ENCODE peak calls at places on chromosomes 3 and 15, in five cellular contexts. One of them, this sample, is unnamed.

GRCh38 chr3:197376020-197376419 is 77.6 kb upstream of the DLG1 start:
- DNase-seq in posterior vena cava: no peak
- DNase-seq in AG08395: no peak
- DNase-seq in activated CD4-positive, alpha-beta T cell treated with anti-CD3 and anti-CD28 coated beads, Interleukin-2, amount 10 ng/mL, durations not matched to agents 7 days and 5 days: no peak
- DNase-seq in chondrocyte: no peak
- DNase-seq in this sample: no peak

GRCh38 chr15:67979281-67979680 is 74.8 kb upstream of the PIAS1 start:
- DNase-seq in posterior vena cava: no peak
- DNase-seq in AG08395: no peak
- DNase-seq in activated CD4-positive, alpha-beta T cell treated with anti-CD3 and anti-CD28 coated beads, Interleukin-2, amount 10 ng/mL, durations not matched to agents 7 days and 5 days: no peak
- DNase-seq in chondrocyte: no peak
- DNase-seq in this sample: no peak

GRCh38 chr3:97510795-97511194 is 253.8 kb upstream of the ARL6 start:
- DNase-seq in posterior vena cava: no peak
- DNase-seq in AG08395: no peak
- DNase-seq in activated CD4-positive, alpha-beta T cell treated with anti-CD3 and anti-CD28 coated beads, Interleukin-2, amount 10 ng/mL, durations not matched to agents 7 days and 5 days: no peak
- DNase-seq in chondrocyte: no peak
- DNase-seq in this sample: no peak

GRCh38 chr3:49600781-49601180 is 46.5 kb downstream of the BSN start:
- DNase-seq in posterior vena cava: no peak
- DNase-seq in AG08395: peak
- DNase-seq in activated CD4-positive, alpha-beta T cell treated with anti-CD3 and anti-CD28 coated beads, Interleukin-2, amount 10 ng/mL, durations not matched to agents 7 days and 5 days: no peak
- DNase-seq in chondrocyte: no peak
- DNase-seq in this sample: no peak

GRCh38 chr15:58383876-58384275 is 47.9 kb upstream of the LIPC start:
- DNase-seq in posterior vena cava: no peak
- DNase-seq in AG08395: no peak
- DNase-seq in activated CD4-positive, alpha-beta T cell treated with anti-CD3 and anti-CD28 coated beads, Interleukin-2, amount 10 ng/mL, durations not matched to agents 7 days and 5 days: no peak
- DNase-seq in chondrocyte: no peak
- DNase-seq in this sample: no peak

GRCh38 chr15:89680282-89680873 is 1.2 kb upstream of the PLIN1 start:
- DNase-seq in posterior vena cava: no peak
- DNase-seq in AG08395: peak
- DNase-seq in activated CD4-positive, alpha-beta T cell treated with anti-CD3 and anti-CD28 coated beads, Interleukin-2, amount 10 ng/mL, durations not matched to agents 7 days and 5 days: no peak
- DNase-seq in chondrocyte: no peak
- DNase-seq in this sample: peak

GRCh38 chr3:42061711-42062408 is 29.3 kb upstream of the TRAK1 start:
- DNase-seq in posterior vena cava: peak
- DNase-seq in AG08395: peak
- DNase-seq in activated CD4-positive, alpha-beta T cell treated with anti-CD3 and anti-CD28 coated beads, Interleukin-2, amount 10 ng/mL, durations not matched to agents 7 days and 5 days: no peak
- DNase-seq in chondrocyte: no peak
- DNase-seq in this sample: peak

GRCh38 chr15:86743283-86743903 is 663.7 kb downstream of the AGBL1 start:
- DNase-seq in posterior vena cava: no peak
- DNase-seq in AG08395: no peak
- DNase-seq in activated CD4-positive, alpha-beta T cell treated with anti-CD3 and anti-CD28 coated beads, Interleukin-2, amount 10 ng/mL, durations not matched to agents 7 days and 5 days: peak
- DNase-seq in chondrocyte: no peak
- DNase-seq in this sample: no peak

GRCh38 chr3:177554900-177555759 is 357.8 kb upstream of the TBL1XR1 start:
- DNase-seq in posterior vena cava: no peak
- DNase-seq in AG08395: peak
- DNase-seq in activated CD4-positive, alpha-beta T cell treated with anti-CD3 and anti-CD28 coated beads, Interleukin-2, amount 10 ng/mL, durations not matched to agents 7 days and 5 days: no peak
- DNase-seq in chondrocyte: no peak
- DNase-seq in this sample: peak

GRCh38 chr15:70316059-70316600 is 218.4 kb upstream of the TLE3 start:
- DNase-seq in posterior vena cava: no peak
- DNase-seq in AG08395: no peak
- DNase-seq in activated CD4-positive, alpha-beta T cell treated with anti-CD3 and anti-CD28 coated beads, Interleukin-2, amount 10 ng/mL, durations not matched to agents 7 days and 5 days: no peak
- DNase-seq in chondrocyte: no peak
- DNase-seq in this sample: no peak

GRCh38 chr3:183555541-183556081 is at the start of gene KLHL6:
- DNase-seq in posterior vena cava: no peak
- DNase-seq in AG08395: no peak
- DNase-seq in activated CD4-positive, alpha-beta T cell treated with anti-CD3 and anti-CD28 coated beads, Interleukin-2, amount 10 ng/mL, durations not matched to agents 7 days and 5 days: peak
- DNase-seq in chondrocyte: no peak
- DNase-seq in this sample: no peak

GRCh38 chr15:51155016-51155580 is 60.4 kb upstream of the TNFAIP8L3 start:
- DNase-seq in posterior vena cava: no peak
- DNase-seq in AG08395: no peak
- DNase-seq in activated CD4-positive, alpha-beta T cell treated with anti-CD3 and anti-CD28 coated beads, Interleukin-2, amount 10 ng/mL, durations not matched to agents 7 days and 5 days: no peak
- DNase-seq in chondrocyte: no peak
- DNase-seq in this sample: no peak

GRCh38 chr15:58434334-58434888 is 2.6 kb downstream of the LIPC start:
- DNase-seq in posterior vena cava: no peak
- DNase-seq in AG08395: no peak
- DNase-seq in activated CD4-positive, alpha-beta T cell treated with anti-CD3 and anti-CD28 coated beads, Interleukin-2, amount 10 ng/mL, durations not matched to agents 7 days and 5 days: no peak
- DNase-seq in chondrocyte: no peak
- DNase-seq in this sample: no peak

GRCh38 chr3:164113406-164114332 is 964.6 kb downstream of the SI start:
- DNase-seq in posterior vena cava: no peak
- DNase-seq in AG08395: no peak
- DNase-seq in activated CD4-positive, alpha-beta T cell treated with anti-CD3 and anti-CD28 coated beads, Interleukin-2, amount 10 ng/mL, durations not matched to agents 7 days and 5 days: no peak
- DNase-seq in chondrocyte: peak
- DNase-seq in this sample: no peak

GRCh38 chr15:31513178-31513577 is 186.5 kb downstream of the KLF13 start:
- DNase-seq in posterior vena cava: peak
- DNase-seq in AG08395: no peak
- DNase-seq in activated CD4-positive, alpha-beta T cell treated with anti-CD3 and anti-CD28 coated beads, Interleukin-2, amount 10 ng/mL, durations not matched to agents 7 days and 5 days: no peak
- DNase-seq in chondrocyte: no peak
- DNase-seq in this sample: no peak

GRCh38 chr3:27353221-27353620 is 16.0 kb downstream of the NEK10 start:
- DNase-seq in posterior vena cava: no peak
- DNase-seq in AG08395: no peak
- DNase-seq in activated CD4-positive, alpha-beta T cell treated with anti-CD3 and anti-CD28 coated beads, Interleukin-2, amount 10 ng/mL, durations not matched to agents 7 days and 5 days: no peak
- DNase-seq in chondrocyte: no peak
- DNase-seq in this sample: peak

GRCh38 chr15:78444255-78444654 is 6.2 kb downstream of the IREB2 start:
- DNase-seq in posterior vena cava: no peak
- DNase-seq in AG08395: no peak
- DNase-seq in activated CD4-positive, alpha-beta T cell treated with anti-CD3 and anti-CD28 coated beads, Interleukin-2, amount 10 ng/mL, durations not matched to agents 7 days and 5 days: no peak
- DNase-seq in chondrocyte: no peak
- DNase-seq in this sample: no peak

GRCh38 chr15:35054380-35054779 is 30.7 kb downstream of the NANOGP8 start:
- DNase-seq in posterior vena cava: no peak
- DNase-seq in AG08395: no peak
- DNase-seq in activated CD4-positive, alpha-beta T cell treated with anti-CD3 and anti-CD28 coated beads, Interleukin-2, amount 10 ng/mL, durations not matched to agents 7 days and 5 days: no peak
- DNase-seq in chondrocyte: no peak
- DNase-seq in this sample: peak

GRCh38 chr3:89108154-89108553 is 733 bp downstream of the EPHA3 start:
- DNase-seq in posterior vena cava: no peak
- DNase-seq in AG08395: no peak
- DNase-seq in activated CD4-positive, alpha-beta T cell treated with anti-CD3 and anti-CD28 coated beads, Interleukin-2, amount 10 ng/mL, durations not matched to agents 7 days and 5 days: no peak
- DNase-seq in chondrocyte: no peak
- DNase-seq in this sample: peak

GRCh38 chr15:47673343-47673761 is 44.0 kb upstream of the SEMA6D start:
- DNase-seq in posterior vena cava: no peak
- DNase-seq in AG08395: no peak
- DNase-seq in activated CD4-positive, alpha-beta T cell treated with anti-CD3 and anti-CD28 coated beads, Interleukin-2, amount 10 ng/mL, durations not matched to agents 7 days and 5 days: no peak
- DNase-seq in chondrocyte: no peak
- DNase-seq in this sample: no peak

GRCh38 chr3:113211370-113212154 is at the start of gene BOC:
- DNase-seq in posterior vena cava: peak
- DNase-seq in AG08395: peak
- DNase-seq in activated CD4-positive, alpha-beta T cell treated with anti-CD3 and anti-CD28 coated beads, Interleukin-2, amount 10 ng/mL, durations not matched to agents 7 days and 5 days: no peak
- DNase-seq in chondrocyte: no peak
- DNase-seq in this sample: peak

GRCh38 chr3:48564022-48564421 is 441 bp upstream of the UCN2 start:
- DNase-seq in posterior vena cava: peak
- DNase-seq in AG08395: peak
- DNase-seq in activated CD4-positive, alpha-beta T cell treated with anti-CD3 and anti-CD28 coated beads, Interleukin-2, amount 10 ng/mL, durations not matched to agents 7 days and 5 days: no peak
- DNase-seq in chondrocyte: no peak
- DNase-seq in this sample: peak

GRCh38 chr15:63553388-63553791 is 43.8 kb upstream of the FBXL22 start:
- DNase-seq in posterior vena cava: no peak
- DNase-seq in AG08395: peak
- DNase-seq in activated CD4-positive, alpha-beta T cell treated with anti-CD3 and anti-CD28 coated beads, Interleukin-2, amount 10 ng/mL, durations not matched to agents 7 days and 5 days: no peak
- DNase-seq in chondrocyte: no peak
- DNase-seq in this sample: peak

GRCh38 chr3:192772495-192772894 is 45.2 kb upstream of the FGF12 start:
- DNase-seq in posterior vena cava: no peak
- DNase-seq in AG08395: no peak
- DNase-seq in activated CD4-positive, alpha-beta T cell treated with anti-CD3 and anti-CD28 coated beads, Interleukin-2, amount 10 ng/mL, durations not matched to agents 7 days and 5 days: no peak
- DNase-seq in chondrocyte: no peak
- DNase-seq in this sample: no peak

GRCh38 chr3:25820372-25820771 is 30.5 kb downstream of the OXSM start:
- DNase-seq in posterior vena cava: no peak
- DNase-seq in AG08395: peak
- DNase-seq in activated CD4-positive, alpha-beta T cell treated with anti-CD3 and anti-CD28 coated beads, Interleukin-2, amount 10 ng/mL, durations not matched to agents 7 days and 5 days: no peak
- DNase-seq in chondrocyte: no peak
- DNase-seq in this sample: peak

GRCh38 chr3:120418866-120419490 is 31.8 kb downstream of the FSTL1 start:
- DNase-seq in posterior vena cava: no peak
- DNase-seq in AG08395: no peak
- DNase-seq in activated CD4-positive, alpha-beta T cell treated with anti-CD3 and anti-CD28 coated beads, Interleukin-2, amount 10 ng/mL, durations not matched to agents 7 days and 5 days: peak
- DNase-seq in chondrocyte: no peak
- DNase-seq in this sample: peak

GRCh38 chr3:10279384-10280176 is 13.2 kb downstream of the GHRL start:
- DNase-seq in posterior vena cava: peak
- DNase-seq in AG08395: no peak
- DNase-seq in activated CD4-positive, alpha-beta T cell treated with anti-CD3 and anti-CD28 coated beads, Interleukin-2, amount 10 ng/mL, durations not matched to agents 7 days and 5 days: no peak
- DNase-seq in chondrocyte: no peak
- DNase-seq in this sample: no peak

GRCh38 chr3:43953814-43954241 is 263.1 kb downstream of the ABHD5 start:
- DNase-seq in posterior vena cava: no peak
- DNase-seq in AG08395: peak
- DNase-seq in activated CD4-positive, alpha-beta T cell treated with anti-CD3 and anti-CD28 coated beads, Interleukin-2, amount 10 ng/mL, durations not matched to agents 7 days and 5 days: no peak
- DNase-seq in chondrocyte: no peak
- DNase-seq in this sample: peak

GRCh38 chr15:94576889-94577533 is 345.6 kb downstream of the MCTP2 start:
- DNase-seq in posterior vena cava: no peak
- DNase-seq in AG08395: no peak
- DNase-seq in activated CD4-positive, alpha-beta T cell treated with anti-CD3 and anti-CD28 coated beads, Interleukin-2, amount 10 ng/mL, durations not matched to agents 7 days and 5 days: peak
- DNase-seq in chondrocyte: no peak
- DNase-seq in this sample: no peak

GRCh38 chr3:136893848-136894443 is 31.9 kb downstream of the NCK1 start:
- DNase-seq in posterior vena cava: no peak
- DNase-seq in AG08395: peak
- DNase-seq in activated CD4-positive, alpha-beta T cell treated with anti-CD3 and anti-CD28 coated beads, Interleukin-2, amount 10 ng/mL, durations not matched to agents 7 days and 5 days: no peak
- DNase-seq in chondrocyte: no peak
- DNase-seq in this sample: peak

GRCh38 chr3:102090646-102091045 is 241.3 kb downstream of the NFKBIZ start:
- DNase-seq in posterior vena cava: no peak
- DNase-seq in AG08395: no peak
- DNase-seq in activated CD4-positive, alpha-beta T cell treated with anti-CD3 and anti-CD28 coated beads, Interleukin-2, amount 10 ng/mL, durations not matched to agents 7 days and 5 days: no peak
- DNase-seq in chondrocyte: no peak
- DNase-seq in this sample: peak

GRCh38 chr15:52306270-52306669 is 10.7 kb upstream of the MYO5C start:
- DNase-seq in posterior vena cava: no peak
- DNase-seq in AG08395: no peak
- DNase-seq in activated CD4-positive, alpha-beta T cell treated with anti-CD3 and anti-CD28 coated beads, Interleukin-2, amount 10 ng/mL, durations not matched to agents 7 days and 5 days: no peak
- DNase-seq in chondrocyte: no peak
- DNase-seq in this sample: peak

GRCh38 chr3:190340071-190340470 is 17.8 kb upstream of the CLDN1 start:
- DNase-seq in posterior vena cava: no peak
- DNase-seq in AG08395: no peak
- DNase-seq in activated CD4-positive, alpha-beta T cell treated with anti-CD3 and anti-CD28 coated beads, Interleukin-2, amount 10 ng/mL, durations not matched to agents 7 days and 5 days: no peak
- DNase-seq in chondrocyte: no peak
- DNase-seq in this sample: no peak

GRCh38 chr3:172892158-172892557 is 141.6 kb downstream of the ECT2 start:
- DNase-seq in posterior vena cava: no peak
- DNase-seq in AG08395: peak
- DNase-seq in activated CD4-positive, alpha-beta T cell treated with anti-CD3 and anti-CD28 coated beads, Interleukin-2, amount 10 ng/mL, durations not matched to agents 7 days and 5 days: no peak
- DNase-seq in chondrocyte: no peak
- DNase-seq in this sample: peak

GRCh38 chr3:138899592-138899991 is 47.3 kb downstream of the FOXL2 start:
- DNase-seq in posterior vena cava: no peak
- DNase-seq in AG08395: no peak
- DNase-seq in activated CD4-positive, alpha-beta T cell treated with anti-CD3 and anti-CD28 coated beads, Interleukin-2, amount 10 ng/mL, durations not matched to agents 7 days and 5 days: no peak
- DNase-seq in chondrocyte: no peak
- DNase-seq in this sample: no peak

GRCh38 chr15:78220713-78221112 is 13.7 kb downstream of the ACSBG1 start:
- DNase-seq in posterior vena cava: no peak
- DNase-seq in AG08395: no peak
- DNase-seq in activated CD4-positive, alpha-beta T cell treated with anti-CD3 and anti-CD28 coated beads, Interleukin-2, amount 10 ng/mL, durations not matched to agents 7 days and 5 days: no peak
- DNase-seq in chondrocyte: no peak
- DNase-seq in this sample: no peak

GRCh38 chr15:52199271-52199670 is 8.1 kb upstream of the GNB5 start:
- DNase-seq in posterior vena cava: no peak
- DNase-seq in AG08395: no peak
- DNase-seq in activated CD4-positive, alpha-beta T cell treated with anti-CD3 and anti-CD28 coated beads, Interleukin-2, amount 10 ng/mL, durations not matched to agents 7 days and 5 days: no peak
- DNase-seq in chondrocyte: no peak
- DNase-seq in this sample: no peak